ENCODE peak calls at places on chromosomes 5 and 9, in seven cellular contexts. J is mesendoderm, D is H9, F is IMR-90, A is H1, G is trophoblast cell, C is mesenchymal stem cell. Y is an unnamed sample.

GRCh38 chr5:159052282-159053011 is 47.3 kb downstream of the EBF1 start:
- DNase-seq in A (no peak), J (peak; percentile 21), D (no peak), G (no peak), F (no peak), C (peak; percentile 31), Y (no peak)

GRCh38 chr5:19855929-19856328 is 132.1 kb downstream of the CDH18 start:
- DNase-seq in D (no peak), J (no peak), C (peak; percentile 11), A (no peak), F (peak; percentile 73), G (no peak), Y (no peak)

GRCh38 chr5:168234133-168234532 is 57.3 kb upstream of the WWC1 start:
- DNase-seq in A (no peak), G (no peak), J (no peak), D (no peak), F (no peak), C (no peak), Y (no peak)

GRCh38 chr9:112711050-112711689 is 6.7 kb downstream of the INIP start:
- DNase-seq in F (peak; percentile 64), J (peak; percentile 56), G (peak; percentile 31), C (peak; percentile 60), A (no peak), D (no peak), Y (no peak)

GRCh38 chr5:140322751-140323731 is 20.1 kb upstream of the PFDN1 start:
- DNase-seq in F (peak; percentile 98), J (peak; percentile 96), C (peak; percentile 94), G (no peak), A (no peak), D (no peak), Y (no peak)

GRCh38 chr5:73625905-73626811 is at the start of gene ARHGEF28:
- DNase-seq in D (peak; percentile 66), A (no peak), J (peak; percentile 38), F (peak; percentile 28), G (peak; percentile 38), C (peak; percentile 52), Y (peak; percentile 56)

GRCh38 chr5:136769900-136770684 is 404.7 kb upstream of the TRPC7 start:
- DNase-seq in G (peak; percentile 87), D (peak; percentile 86), J (peak; percentile 90), C (peak; percentile 72), F (peak; percentile 50), A (peak; percentile 53), Y (peak; percentile 64)

GRCh38 chr9:126154182-126154827 is 172.3 kb upstream of the MVB12B start:
- DNase-seq in A (no peak), F (no peak), G (no peak), J (no peak), C (no peak), D (no peak), Y (no peak)

GRCh38 chr9:101628173-101628572 is 33.4 kb upstream of the PPP3R2 start:
- DNase-seq in F (peak; percentile 11), C (no peak), G (no peak), D (no peak), A (no peak), J (peak; percentile 31), Y (peak; percentile 5)

GRCh38 chr5:96718635-96719077 is 56.5 kb downstream of the CAST start:
- DNase-seq in D (no peak), G (no peak), C (no peak), A (no peak), F (no peak), J (no peak), Y (no peak)

GRCh38 chr5:23466401-23466886 is 41.0 kb upstream of the PRDM9 start:
- DNase-seq in A (no peak), F (no peak), J (no peak), D (no peak), C (peak; percentile 62), G (peak; percentile 87), Y (no peak)

GRCh38 chr9:13934411-13934810 is 379.5 kb downstream of the NFIB start:
- DNase-seq in A (no peak), D (no peak), J (no peak), C (no peak), F (no peak), G (no peak), Y (no peak)

GRCh38 chr9:74499770-74500583 is 2.8 kb downstream of the RORB start:
- DNase-seq in J (peak; percentile 49), A (no peak), D (peak; percentile 43), G (no peak), C (no peak), F (no peak), Y (peak; percentile 21)

GRCh38 chr9:116661037-116661954 is 25.8 kb upstream of the TRIM32 start:
- DNase-seq in A (no peak), C (peak; percentile 75), J (peak; percentile 86), D (peak; percentile 41), G (peak; percentile 75), F (peak; percentile 84), Y (peak; percentile 48)

GRCh38 chr9:33202018-33202417 is 34.9 kb upstream of the B4GALT1 start:
- DNase-seq in J (no peak), F (no peak), D (no peak), A (no peak), G (no peak), C (no peak), Y (no peak)

GRCh38 chr5:30194595-30194994 is 998.9 kb upstream of the CDH6 start:
- DNase-seq in J (no peak), G (no peak), F (no peak), D (no peak), A (no peak), C (no peak), Y (no peak)

GRCh38 chr9:19155106-19155999 is 28.1 kb upstream of the PLIN2 start:
- DNase-seq in D (no peak), A (no peak), F (no peak), J (no peak), C (no peak), G (no peak), Y (no peak)

GRCh38 chr9:122144006-122144405 is 15.6 kb downstream of the NDUFA8 start:
- DNase-seq in G (no peak), A (no peak), J (no peak), C (no peak), F (no peak), D (no peak), Y (no peak)

GRCh38 chr5:151327585-151327984 is 19.8 kb downstream of the SLC36A2 start:
- DNase-seq in J (no peak), C (no peak), A (no peak), G (no peak), F (no peak), D (no peak), Y (no peak)

GRCh38 chr5:42875211-42875610 is 63.5 kb upstream of the SELENOP start:
- DNase-seq in F (no peak), C (no peak), A (no peak), D (no peak), J (no peak), G (no peak), Y (no peak)

GRCh38 chr5:172411423-172412111 is 42.8 kb downstream of the SH3PXD2B start:
- DNase-seq in G (no peak), C (peak; percentile 74), F (peak; percentile 48), A (no peak), D (no peak), J (no peak), Y (no peak)

DNA sequence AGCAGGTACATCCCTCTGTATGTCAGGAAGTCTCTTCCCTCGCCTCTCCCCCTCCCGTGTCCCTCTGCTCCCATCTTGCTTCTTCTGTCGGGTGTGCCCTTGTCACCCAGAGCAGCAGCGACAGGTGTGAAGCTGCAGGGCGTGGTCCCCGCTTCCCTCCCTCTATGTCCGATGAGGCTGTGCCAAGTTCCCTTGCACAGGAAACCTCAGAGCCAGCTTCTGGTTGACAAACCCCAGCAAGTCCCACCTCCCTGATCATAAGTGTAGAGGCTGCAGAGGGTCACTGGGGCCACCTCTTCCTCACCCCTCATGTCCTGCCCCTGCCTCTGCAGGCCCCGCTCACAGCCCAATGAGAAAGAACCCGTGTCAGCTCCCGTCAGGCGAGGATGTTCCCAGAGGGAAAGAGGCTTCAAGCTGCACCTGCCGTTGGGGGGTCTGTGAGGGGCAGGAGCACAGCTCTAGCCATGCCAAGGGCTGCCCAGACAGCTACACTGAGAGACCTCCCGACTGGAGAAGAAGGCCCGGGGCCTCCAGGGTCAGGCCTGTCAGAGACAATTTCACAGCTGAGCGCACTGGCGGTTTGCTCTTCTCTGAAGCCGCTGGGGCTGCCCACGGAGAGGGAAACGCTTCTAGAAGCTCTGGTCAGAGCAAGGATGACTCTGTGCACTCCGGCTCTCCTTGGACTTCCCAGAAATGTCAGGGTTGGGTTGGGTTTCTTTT is 73.3 kb downstream of the AK8 start:
- DNase-seq in D (no peak), G (no peak), F (no peak), C (no peak), A (no peak), J (no peak), Y (no peak)
- H3K4ac ChIP-seq in D (no peak overlapping the region), G (no peak overlapping the region), F (no peak overlapping the region), C (no peak overlapping the region), A (no peak overlapping the region), J (no peak overlapping the region), Y (no peak overlapping the region)

DNA sequence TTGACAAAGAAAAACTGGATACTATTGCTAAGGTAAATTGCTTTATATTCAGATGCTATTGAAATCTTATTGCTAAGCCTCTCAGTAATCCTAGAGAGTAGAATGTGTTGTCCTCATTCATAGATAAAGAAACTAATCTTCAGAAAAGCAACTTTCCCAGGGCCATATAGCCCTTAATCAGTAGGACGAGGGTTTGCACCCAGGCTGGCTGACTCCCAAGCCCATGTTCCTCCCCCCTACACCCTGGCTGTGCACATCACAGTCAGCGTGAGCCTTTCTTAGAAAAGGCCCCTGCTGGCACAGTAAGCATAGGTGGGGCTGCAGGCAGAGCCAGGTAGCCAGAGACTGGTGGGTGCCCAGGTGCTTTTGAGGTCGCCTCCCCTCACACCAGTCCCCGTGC is 15.8 kb upstream of the GLIPR2 start:
- DNase-seq in F (no peak), D (no peak), J (no peak), G (no peak), C (no peak), A (no peak), Y (no peak)
- H3K4ac ChIP-seq in F (no peak overlapping the region), D (no peak overlapping the region), J (peak overlapping the region; percentile 28), G (no peak overlapping the region), C (no peak overlapping the region), A (no peak overlapping the region), Y (no peak overlapping the region)

GRCh38 chr9:125141251-125141650 is 2.1 kb downstream of the SCAI start:
- DNase-seq in C (no peak), A (no peak), F (peak; percentile 62), D (no peak), G (peak; percentile 68), J (no peak), Y (no peak)

GRCh38 chr9:125143377-125144090 is at the start of gene SCAI:
- DNase-seq in G (peak; percentile 100), F (peak; percentile 99), D (peak; percentile 100), J (peak; percentile 100), C (peak; percentile 99), A (peak; percentile 100), Y (peak; percentile 99)

GRCh38 chr9:125141751-125142150 is 1.6 kb downstream of the SCAI start:
- DNase-seq in C (no peak), J (no peak), D (no peak), G (no peak), F (no peak), A (no peak), Y (no peak)

GRCh38 chr9:125140576-125140975 is 2.8 kb downstream of the SCAI start:
- DNase-seq in C (no peak), D (no peak), J (no peak), A (no peak), F (no peak), G (no peak), Y (no peak)

GRCh38 chr9:125142560-125143376 is 560 bp downstream of the SCAI start:
- DNase-seq in J (peak; percentile 20), C (no peak), D (peak; percentile 31), A (no peak), G (no peak), F (no peak), Y (no peak)
- H3K4ac ChIP-seq in J (peak overlapping the region; percentile 83), C (no peak overlapping the region), D (no peak overlapping the region), A (no peak overlapping the region), G (peak overlapping the region; percentile 60), F (peak overlapping the region; percentile 78), Y (no peak overlapping the region)

GRCh38 chr9:90034071-90034470 is 429.3 kb downstream of the GADD45G start:
- DNase-seq in C (no peak), J (no peak), D (no peak), G (peak; percentile 24), A (no peak), F (no peak), Y (no peak)
- H3K4ac ChIP-seq in C (no peak overlapping the region), J (no peak overlapping the region), D (no peak overlapping the region), G (no peak overlapping the region), A (no peak overlapping the region), F (no peak overlapping the region), Y (no peak overlapping the region)

Y was measured in neuronal stem cell.